ENCODE peak calls at places on chromosomes 4 and X, in four cellular contexts. T, D, B and U are unnamed samples.

GRCh38 chrX:39508300-39508692 is 589.5 kb downstream of the BCOR start:
- DNase-seq in B (no peak), D (no peak), T (no peak), U (no peak)

GRCh38 chrX:47515941-47516649 is 33.1 kb upstream of the ZNF41 start:
- DNase-seq in D (peak), B (peak), T (no peak), U (no peak)

GRCh38 chr4:153438916-153439756 is 27.0 kb upstream of the TMEM131L start:
- DNase-seq in B (no peak), D (no peak), T (no peak), U (no peak)

GRCh38 chrX:44012484-44013096 is 39.4 kb upstream of the NDP start:
- DNase-seq in D (peak), T (no peak), B (no peak), U (peak)

GRCh38 chr4:142452132-142452855 is 393.8 kb downstream of the INPP4B start:
- DNase-seq in T (no peak), D (peak), B (no peak), U (no peak)

GRCh38 chr4:2250003-2250763 is 8.3 kb upstream of the HAUS3 start:
- DNase-seq in B (no peak), T (no peak), D (no peak), U (no peak)

GRCh38 chr4:23455482-23455881 is 434.4 kb downstream of the PPARGC1A start:
- DNase-seq in B (peak), D (no peak), T (no peak), U (no peak)

GRCh38 chr4:75345436-75345835 is 168.8 kb downstream of the RCHY1 start:
- DNase-seq in T (no peak), B (no peak), D (peak), U (no peak)

GRCh38 chr4:165970703-165971420 is 97.8 kb downstream of the TLL1 start:
- DNase-seq in D (no peak), B (no peak), T (no peak), U (no peak)

GRCh38 chr4:30721353-30722091 is 1.4 kb downstream of the PCDH7 start:
- DNase-seq in T (no peak), D (peak), B (no peak), U (no peak)

GRCh38 chrX:150236304-150236703 is 126.8 kb upstream of the MAMLD1 start:
- DNase-seq in T (no peak), B (no peak), D (peak), U (no peak)

GRCh38 chr4:21790437-21791029 is 158.0 kb downstream of the KCNIP4 start:
- DNase-seq in D (peak), B (peak), T (no peak), U (no peak)

GRCh38 chr4:148434075-148434773 is 8.0 kb downstream of the NR3C2 start:
- DNase-seq in B (no peak), D (no peak), T (no peak), U (no peak)